ENCODE peak calls at places on chromosomes 7 and 10, in eight cellular contexts. Q, S, E, B, X, K, Y and I are unnamed samples.

GRCh38 chr10:47164126-47164799 is 135.7 kb upstream of the GDF10 start:
- DNase-seq in S (no peak), E (no peak), K (no peak), Q (no peak), B (no peak), X (peak), Y (peak), I (no peak)

GRCh38 chr10:3785849-3786290 is 861 bp upstream of the KLF6 start:
- DNase-seq in Y (no peak), K (no peak), S (no peak), B (peak), Q (peak), E (no peak), X (no peak), I (no peak)

GRCh38 chr7:105224884-105225651 is 163.7 kb downstream of the SRPK2 start:
- DNase-seq in S (peak), X (peak), E (no peak), B (no peak), K (peak), Q (no peak), Y (peak), I (no peak)

GRCh38 chr10:60645928-60646433 is 132.3 kb upstream of the CDK1 start:
- DNase-seq in X (no peak), K (no peak), Y (no peak), Q (no peak), S (no peak), E (no peak), B (no peak), I (no peak)

GRCh38 chr7:47915066-47915976 is 32.9 kb downstream of the PKD1L1 start:
- DNase-seq in S (no peak), Y (peak), B (no peak), K (no peak), Q (no peak), E (no peak), X (no peak), I (no peak)

GRCh38 chr7:55192718-55193117 is 172.4 kb upstream of the LANCL2 start:
- DNase-seq in X (peak), Y (peak), S (no peak), B (no peak), Q (no peak), K (no peak), E (no peak), I (no peak)

GRCh38 chr10:126930506-126931458 is 25.6 kb downstream of the DOCK1 start:
- DNase-seq in Q (no peak), Y (peak), S (no peak), E (no peak), K (no peak), X (peak), B (no peak), I (no peak)

GRCh38 chr7:112707655-112708054 is 82.5 kb downstream of the TMEM168 start:
- DNase-seq in K (no peak), E (no peak), Y (no peak), X (no peak), B (no peak), Q (no peak), S (no peak), I (no peak)

GRCh38 chr10:74823791-74824183 is 2.6 kb upstream of the KAT6B start:
- DNase-seq in K (no peak), X (no peak), Q (no peak), E (no peak), S (no peak), B (no peak), Y (no peak), I (no peak)

GRCh38 chr10:51881213-51881612 is 181.8 kb upstream of the CSTF2T start:
- DNase-seq in Y (no peak), E (no peak), K (no peak), X (no peak), S (no peak), B (no peak), Q (no peak), I (no peak)

GRCh38 chr7:23712368-23713284 is 2.6 kb downstream of the STK31 start:
- DNase-seq in B (no peak), Q (no peak), X (peak), E (no peak), Y (peak), K (no peak), S (no peak), I (no peak)

GRCh38 chr10:9579110-9579705 is 1438.5 kb upstream of the CELF2 start:
- DNase-seq in Q (no peak), K (no peak), Y (no peak), B (no peak), S (no peak), E (no peak), X (peak), I (no peak)